ENCODE peak calls at places on chromosome 10, in seven cellular contexts. Q, V, O, H, I, W and J are unnamed samples.

GRCh38 chr10:95475827-95476481 is 85.2 kb downstream of the SORBS1 start:
- DNase-seq in Q (no peak), V (no peak), O (peak; percentile 76), H (no peak), I (peak; percentile 94), W (no peak), J (no peak)

GRCh38 chr10:14820775-14821154 is 17.1 kb downstream of the CDNF start:
- DNase-seq in Q (no peak), V (no peak), O (no peak), H (no peak), I (no peak), W (no peak), J (no peak)

GRCh38 chr10:11602919-11603523 is 8.4 kb downstream of the USP6NL start:
- DNase-seq in Q (no peak), V (peak; percentile 60), O (peak; percentile 35), H (peak; percentile 94), I (peak; percentile 91), W (no peak), J (peak; percentile 19)

GRCh38 chr10:24841530-24841929 is 110.9 kb downstream of the PRTFDC1 start:
- DNase-seq in Q (no peak), V (no peak), O (no peak), H (no peak), I (no peak), W (no peak), J (no peak)

GRCh38 chr10:117318909-117319308 is 56.3 kb downstream of the PDZD8 start:
- DNase-seq in Q (no peak), V (peak; percentile 35), O (no peak), H (no peak), I (no peak), W (no peak), J (no peak)

GRCh38 chr10:18238875-18239485 is 98.8 kb downstream of the CACNB2 start:
- DNase-seq in Q (no peak), V (peak; percentile 70), O (peak; percentile 53), H (no peak), I (peak; percentile 10), W (no peak), J (peak; percentile 20)

GRCh38 chr10:58734116-58734515 is 221.4 kb downstream of the BICC1 start:
- DNase-seq in Q (no peak), V (peak; percentile 28), O (no peak), H (no peak), I (no peak), W (no peak), J (no peak)

GRCh38 chr10:89518876-89519842 is 16.2 kb downstream of the SLC16A12 start:
- DNase-seq in Q (no peak), V (peak; percentile 46), O (peak; percentile 30), H (no peak), I (no peak), W (no peak), J (no peak)

GRCh38 chr10:30037620-30038336 is 21.6 kb downstream of the JCAD start:
- DNase-seq in Q (no peak), V (no peak), O (no peak), H (no peak), I (no peak), W (no peak), J (no peak)

GRCh38 chr10:132595850-132596249 is 58.3 kb downstream of the INPP5A start:
- DNase-seq in Q (no peak), V (peak; percentile 39), O (no peak), H (no peak), I (no peak), W (no peak), J (no peak)

GRCh38 chr10:124693396-124693795 is 50.8 kb downstream of the FAM53B start:
- DNase-seq in Q (no peak), V (no peak), O (no peak), H (no peak), I (no peak), W (no peak), J (no peak)

GRCh38 chr10:129973674-129974059 is 9.6 kb upstream of the EBF3 start:
- DNase-seq in Q (no peak), V (no peak), O (no peak), H (no peak), I (no peak), W (no peak), J (no peak)

GRCh38 chr10:72639441-72639873 is 13.6 kb upstream of the MICU1 start:
- DNase-seq in Q (no peak), V (no peak), O (no peak), H (no peak), I (no peak), W (no peak), J (no peak)

DNA sequence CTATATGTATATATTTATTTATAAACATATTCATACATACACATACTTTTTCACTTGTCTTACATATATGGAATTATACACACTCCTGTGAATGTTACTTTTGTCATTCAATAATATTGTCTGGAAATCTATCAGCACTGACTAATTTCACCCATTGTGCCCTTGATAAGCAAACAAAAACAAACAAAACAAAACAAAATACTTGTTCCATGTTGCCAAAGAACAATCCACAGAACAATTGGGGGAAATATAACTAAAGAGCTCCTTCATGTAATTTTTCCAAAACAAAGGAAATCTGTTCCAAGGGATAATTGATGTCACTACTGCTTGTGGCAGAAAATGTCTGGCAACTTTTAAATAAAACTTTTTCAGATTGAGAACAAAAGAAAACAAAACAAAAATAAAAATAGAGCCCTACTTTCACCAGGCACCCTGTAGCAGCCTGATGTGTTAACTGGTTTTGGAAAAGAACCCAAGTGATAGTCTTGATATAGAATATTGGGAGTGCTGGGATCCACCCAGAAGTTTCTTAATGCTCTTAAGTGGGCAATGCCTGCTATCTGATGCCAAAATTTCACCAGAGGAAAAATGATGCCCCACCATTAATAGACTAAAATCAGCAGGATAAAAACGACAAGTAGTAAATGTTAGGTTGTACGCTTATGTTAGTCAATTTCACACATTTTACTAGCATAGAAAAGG is 34.0 kb upstream of the CCDC7 start:
- DNase-seq in Q (no peak), V (no peak), O (no peak), H (no peak), I (no peak), W (no peak), J (no peak)
- H2AFZ ChIP-seq in Q (no peak overlapping the region), V (no peak overlapping the region), O (no peak overlapping the region), H (no peak overlapping the region), I (no peak overlapping the region), W (no peak overlapping the region), J (no peak overlapping the region)

GRCh38 chr10:52451817-52452216 is 137.7 kb downstream of the DKK1 start:
- DNase-seq in Q (no peak), V (peak; percentile 76), O (no peak), H (peak; percentile 98), I (no peak), W (no peak), J (peak; percentile 88)

GRCh38 chr10:52450743-52451142 is 136.7 kb downstream of the DKK1 start:
- DNase-seq in Q (no peak), V (no peak), O (no peak), H (no peak), I (no peak), W (no peak), J (no peak)

GRCh38 chr10:52453501-52453900 is 139.4 kb downstream of the DKK1 start:
- DNase-seq in Q (no peak), V (no peak), O (no peak), H (no peak), I (no peak), W (no peak), J (no peak)

GRCh38 chr10:52454476-52454875 is 140.4 kb downstream of the DKK1 start:
- DNase-seq in Q (no peak), V (no peak), O (no peak), H (no peak), I (no peak), W (no peak), J (no peak)

GRCh38 chr10:52452600-52453493 is 138.8 kb downstream of the DKK1 start:
- DNase-seq in Q (no peak), V (no peak), O (no peak), H (peak; percentile 89), I (peak; percentile 74), W (no peak), J (no peak)
- H2AFZ ChIP-seq in Q (no peak overlapping the region), V (no peak overlapping the region), O (no peak overlapping the region), H (peak overlapping the region; percentile 54), I (no peak overlapping the region), W (no peak overlapping the region), J (peak overlapping the region; percentile 22)

GRCh38 chr10:113527181-113527580 is 25.7 kb upstream of the HABP2 start:
- DNase-seq in Q (no peak), V (no peak), O (no peak), H (no peak), I (no peak), W (no peak), J (no peak)
- H2AFZ ChIP-seq in Q (no peak overlapping the region), V (no peak overlapping the region), O (no peak overlapping the region), H (no peak overlapping the region), I (no peak overlapping the region), W (no peak overlapping the region), J (no peak overlapping the region)

GRCh38 chr10:75049316-75050285 is 61.9 kb upstream of the SAMD8 start:
- DNase-seq in Q (no peak), V (no peak), O (no peak), H (no peak), I (no peak), W (no peak), J (no peak)
- H2AFZ ChIP-seq in Q (peak overlapping the region; percentile 63), V (no peak overlapping the region), O (no peak overlapping the region), H (no peak overlapping the region), I (no peak overlapping the region), W (no peak overlapping the region), J (no peak overlapping the region)

DNA sequence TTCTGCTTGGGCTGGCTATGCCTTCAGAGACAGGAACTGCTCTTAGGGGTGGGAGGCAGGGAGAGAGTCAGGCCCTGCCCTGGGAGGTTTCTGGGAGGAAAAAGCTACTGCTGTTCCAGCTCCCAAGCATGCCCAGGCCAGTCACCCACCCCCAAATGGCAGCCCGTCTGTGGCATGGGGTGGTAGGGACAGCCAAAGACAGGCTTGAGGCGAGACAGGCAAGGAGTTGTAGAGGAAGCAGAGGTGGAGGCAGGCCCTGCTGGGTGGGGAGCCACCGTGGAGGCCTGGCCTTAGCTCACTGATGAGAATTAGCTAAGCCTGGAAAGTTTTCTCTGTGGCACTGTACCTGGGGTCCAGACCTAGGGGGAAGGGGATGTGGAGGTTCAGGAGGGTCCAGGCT is 6.6 kb upstream of the SAMD8 start:
- DNase-seq in Q (no peak), V (no peak), O (no peak), H (no peak), I (no peak), W (no peak), J (no peak)
- H2AFZ ChIP-seq in Q (peak overlapping the region; percentile 52), V (peak overlapping the region; percentile 81), O (no peak overlapping the region), H (no peak overlapping the region), I (no peak overlapping the region), W (peak overlapping the region; percentile 79), J (peak overlapping the region; percentile 98)

GRCh38 chr10:36669615-36670325 is 455.6 kb upstream of the ANKRD30A start:
- DNase-seq in Q (no peak), V (no peak), O (no peak), H (no peak), I (no peak), W (peak; percentile 47), J (no peak)
- H2AFZ ChIP-seq in Q (no peak overlapping the region), V (no peak overlapping the region), O (no peak overlapping the region), H (no peak overlapping the region), I (no peak overlapping the region), W (no peak overlapping the region), J (peak overlapping the region; percentile 42)